ENCODE peak calls at places on chromosomes 5 and 9, in ten cellular contexts. U is brain microvascular endothelial cell; F is cardiac fibroblast; I is effector memory CD4-positive, alpha-beta T cell; C is ascending aorta; D is AG04449; W is AG10803; K is Caco-2; R is A549; M is endothelial cell of umbilical vein. Y is an unnamed sample.

GRCh38 chr5:156182174-156182967 is 144.6 kb upstream of the SGCD start:
- DNase-seq in U (no peak), F (peak), I (no peak), C (no peak), D (no peak), W (no peak), K (no peak), R (no peak), M (no peak), Y (peak)

GRCh38 chr9:18684608-18685317 is 210.8 kb downstream of the ADAMTSL1 start:
- DNase-seq in U (no peak), F (no peak), I (no peak), C (no peak), D (no peak), W (no peak), K (no peak), R (no peak), M (no peak), Y (no peak)

GRCh38 chr5:172051643-172052362 is 45.4 kb upstream of the FBXW11 start:
- DNase-seq in U (no peak), F (no peak), I (no peak), C (no peak), D (no peak), W (no peak), K (no peak), R (no peak), M (no peak), Y (peak)

GRCh38 chr9:97480749-97481148 is 20.7 kb upstream of the TMOD1 start:
- DNase-seq in U (no peak), F (no peak), I (no peak), C (no peak), D (peak), W (peak), K (no peak), R (no peak), M (no peak), Y (no peak)

GRCh38 chr9:79880626-79881025 is 308.9 kb downstream of the TLE4 start:
- DNase-seq in U (no peak), F (no peak), I (no peak), C (no peak), D (no peak), W (no peak), K (no peak), R (no peak), M (no peak), Y (no peak)

GRCh38 chr9:102569436-102569835 is 425.7 kb upstream of the CYLC2 start:
- DNase-seq in U (no peak), F (no peak), I (no peak), C (no peak), D (no peak), W (no peak), K (no peak), R (no peak), M (no peak), Y (no peak)

GRCh38 chr5:89817841-89818240 is 591.7 kb downstream of the CETN3 start:
- DNase-seq in U (no peak), F (no peak), I (no peak), C (no peak), D (no peak), W (no peak), K (no peak), R (no peak), M (no peak), Y (no peak)

GRCh38 chr5:12277504-12278192 is 373.4 kb upstream of the CTNND2 start:
- DNase-seq in U (no peak), F (no peak), I (no peak), C (no peak), D (no peak), W (no peak), K (no peak), R (no peak), M (no peak), Y (no peak)

GRCh38 chr5:1761453-1761755 is 38.2 kb downstream of the MRPL36 start:
- DNase-seq in U (no peak), F (no peak), I (no peak), C (no peak), D (no peak), W (no peak), K (no peak), R (no peak), M (no peak), Y (no peak)

GRCh38 chr9:113581865-113582697 is 118.6 kb downstream of the RGS3 start:
- DNase-seq in U (peak), F (peak), I (peak), C (peak), D (no peak), W (peak), K (no peak), R (no peak), M (peak), Y (no peak)

GRCh38 chr9:113578877-113579269 is 115.3 kb downstream of the RGS3 start:
- DNase-seq in U (peak), F (peak), I (peak), C (peak), D (peak), W (peak), K (no peak), R (peak), M (peak), Y (peak)

GRCh38 chr9:113580954-113581311 is 117.4 kb downstream of the RGS3 start:
- DNase-seq in U (no peak), F (no peak), I (no peak), C (no peak), D (no peak), W (no peak), K (no peak), R (no peak), M (no peak), Y (no peak)

GRCh38 chr9:113579270-113580040 is 115.9 kb downstream of the RGS3 start:
- DNase-seq in U (peak), F (peak), I (peak), C (no peak), D (no peak), W (no peak), K (no peak), R (no peak), M (no peak), Y (no peak)

DNA sequence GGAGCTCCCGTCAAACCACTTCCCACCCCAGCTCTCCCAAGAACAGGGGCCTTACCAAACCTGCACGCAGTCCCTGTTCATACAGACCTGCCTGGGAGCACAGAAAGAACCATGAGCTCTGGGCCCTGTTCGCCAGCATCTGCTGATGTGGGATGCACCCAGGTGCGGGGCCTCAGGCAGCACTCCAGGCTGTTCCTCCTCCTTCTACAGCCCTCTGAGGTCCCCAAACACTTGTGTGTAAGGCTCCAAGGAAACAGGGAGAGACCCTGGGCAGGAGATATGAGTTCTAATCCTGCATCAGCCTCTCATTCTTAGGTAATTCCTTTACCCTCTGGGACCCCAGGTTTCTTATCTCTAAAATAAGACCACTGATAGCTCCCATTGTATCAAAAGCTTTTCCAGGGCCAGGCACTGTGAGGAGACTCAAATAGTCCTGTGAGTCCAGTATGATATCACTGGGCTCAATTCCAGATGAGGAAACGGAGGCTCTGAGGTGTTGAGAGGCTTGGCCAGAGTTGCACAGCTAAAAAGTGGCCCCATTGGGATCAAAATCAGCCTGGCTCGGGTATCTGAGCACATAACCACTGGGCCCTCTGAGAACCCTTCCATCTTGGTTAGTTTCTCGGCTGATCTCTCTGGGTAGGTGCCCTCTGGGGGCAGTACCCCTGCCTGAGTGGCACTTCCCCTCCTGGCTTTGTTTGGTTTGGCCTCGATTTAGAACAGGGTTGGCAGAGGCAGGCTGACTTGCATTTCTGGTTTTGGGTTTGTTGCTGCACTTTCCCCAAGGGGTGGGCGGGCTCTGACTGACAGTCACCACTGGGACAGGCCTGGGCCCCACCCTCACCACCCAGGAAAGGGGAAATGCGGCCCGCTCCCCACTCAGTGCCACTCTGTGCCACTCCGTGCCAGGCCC is 116.8 kb downstream of the RGS3 start:
- DNase-seq in U (no peak), F (peak), I (peak), C (peak), D (no peak), W (no peak), K (no peak), R (no peak), M (peak), Y (no peak)
- H3K4me3 ChIP-seq in U (no peak), F (no peak), I (peak), C (no peak), D (no peak), W (no peak), K (no peak), R (no peak), M (no peak), Y (no peak)

GRCh38 chr5:149452665-149453617 is 73.8 kb upstream of the IL17B start:
- DNase-seq in U (peak), F (peak), I (no peak), C (peak), D (peak), W (peak), K (no peak), R (no peak), M (peak), Y (peak)
- H3K4me3 ChIP-seq in U (no peak), F (no peak), I (no peak), C (no peak), D (no peak), W (peak), K (no peak), R (no peak), M (no peak), Y (no peak)

DNA sequence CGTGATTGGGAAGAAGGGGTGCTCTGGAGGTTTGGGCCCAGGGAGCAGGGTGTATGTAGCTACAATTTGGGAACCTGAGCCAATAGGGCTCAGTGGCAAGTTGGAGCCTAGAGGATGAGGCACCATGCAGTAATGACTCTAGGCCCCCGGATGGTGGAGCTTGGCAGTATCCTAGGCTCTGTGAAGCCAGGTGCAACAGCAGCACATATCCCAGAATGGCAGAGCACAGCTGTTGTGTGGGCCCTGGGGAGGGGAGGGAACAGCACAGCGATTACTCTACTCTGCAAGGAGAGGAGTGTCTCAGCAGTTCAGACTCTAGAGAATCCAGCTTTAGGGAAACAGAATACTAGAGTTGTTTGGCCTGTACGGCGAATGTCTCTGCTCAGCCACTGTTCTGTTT is 56.1 kb downstream of the LRRTM2 start:
- DNase-seq in U (no peak), F (no peak), I (no peak), C (no peak), D (no peak), W (no peak), K (no peak), R (no peak), M (no peak), Y (no peak)
- H3K4me3 ChIP-seq in U (no peak), F (no peak), I (no peak), C (no peak), D (no peak), W (no peak), K (no peak), R (no peak), M (no peak), Y (no peak)

DNA sequence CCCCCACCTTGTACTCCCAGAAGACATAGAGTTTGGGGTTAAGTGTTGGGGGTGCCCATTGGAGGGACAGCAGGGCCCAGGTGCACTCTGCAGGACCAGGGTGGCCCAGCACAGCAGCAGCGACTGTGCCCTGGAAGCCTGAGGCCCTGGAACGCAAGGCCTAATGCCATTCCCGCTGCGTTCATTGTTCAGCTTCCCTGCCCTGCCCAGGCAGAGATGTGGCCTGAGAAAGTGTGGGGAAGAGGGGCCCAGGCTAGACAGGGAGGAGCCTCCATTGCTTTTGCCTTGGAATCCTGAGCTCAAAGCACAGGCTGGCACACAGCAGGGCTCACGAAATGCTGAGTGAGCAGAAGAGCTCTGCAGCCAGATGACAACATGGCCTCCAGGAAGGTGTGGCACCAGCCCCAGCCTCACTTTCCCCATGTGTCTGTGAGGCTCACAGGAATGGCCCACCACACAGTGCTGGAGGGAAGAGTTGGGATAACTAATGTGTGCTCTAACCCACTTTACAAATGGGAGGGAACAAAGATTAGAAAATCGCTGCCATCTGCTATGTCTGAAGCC is 19.3 kb downstream of the S1PR3 start:
- DNase-seq in U (no peak), F (no peak), I (no peak), C (no peak), D (no peak), W (no peak), K (no peak), R (no peak), M (no peak), Y (no peak)
- H3K4me3 ChIP-seq in U (no peak), F (no peak), I (no peak), C (no peak), D (no peak), W (no peak), K (no peak), R (no peak), M (no peak), Y (no peak)